ENCODE peak calls at places on chromosomes 2 and 18, in seven cellular contexts. Q is effector memory CD4-positive, alpha-beta T cell; L is mesenchymal stem cell; H is K562; A is heart left ventricle; C is colonic mucosa; M is IMR-90. V is an unnamed sample.
A peak's percentile ranks its signal among the peaks of the same experiment; 100 is the strongest.

GRCh38 chr2:42799881-42800280 is 7.5 kb upstream of the HAAO start:
- DNase-seq in C (no peak), M (peak; percentile 54), H (no peak), Q (no peak), L (peak; percentile 57), A (no peak), V (no peak)

GRCh38 chr2:187329586-187329985 is 118.5 kb downstream of the CALCRL start:
- DNase-seq in C (no peak), M (no peak), A (no peak), Q (no peak), H (no peak), L (no peak), V (no peak)

GRCh38 chr2:37688771-37689468 is 17.5 kb upstream of the CDC42EP3 start:
- DNase-seq in L (peak; percentile 84), A (peak; percentile 30), H (no peak), C (no peak), M (peak; percentile 91), Q (no peak), V (no peak)

GRCh38 chr2:218028562-218029348 is 26.0 kb upstream of the TNS1 start:
- DNase-seq in C (no peak), H (no peak), M (no peak), Q (no peak), A (peak; percentile 31), L (no peak), V (peak; percentile 12)

GRCh38 chr2:45651415-45652089 is at the start of gene PRKCE:
- DNase-seq in H (no peak), M (no peak), A (peak; percentile 69), C (peak; percentile 75), Q (no peak), L (peak; percentile 48), V (peak; percentile 13)

GRCh38 chr2:71464389-71464788 is 11.0 kb downstream of the DYSF start:
- DNase-seq in Q (no peak), L (no peak), C (no peak), H (no peak), M (no peak), A (no peak), V (no peak)

GRCh38 chr18:79884963-79885728 is 66.3 kb downstream of the SLC66A2 start:
- DNase-seq in H (no peak), Q (no peak), A (peak; percentile 23), L (no peak), M (no peak), C (no peak), V (no peak)

GRCh38 chr2:54208364-54209240 is 47.4 kb downstream of the TSPYL6 start:
- DNase-seq in C (no peak), Q (no peak), A (no peak), M (peak; percentile 71), H (no peak), L (peak; percentile 49), V (no peak)

GRCh38 chr2:53490659-53491058 is 276.9 kb upstream of the CHAC2 start:
- DNase-seq in A (peak; percentile 51), M (peak; percentile 85), L (peak; percentile 64), C (no peak), Q (no peak), H (no peak), V (no peak)

GRCh38 chr2:91477731-91478672 is 2786.5 kb downstream of the RPIA start:
- DNase-seq in C (no peak), H (peak; percentile 16), Q (peak; percentile 24), L (peak; percentile 27), M (no peak), A (peak; percentile 25), V (no peak)

GRCh38 chr2:173978447-173978846 is 13.3 kb upstream of the SP3 start:
- DNase-seq in A (no peak), H (no peak), Q (no peak), M (peak; percentile 36), L (no peak), C (no peak), V (no peak)

GRCh38 chr2:5453648-5454390 is 238.4 kb upstream of the SOX11 start:
- DNase-seq in A (no peak), H (no peak), L (peak; percentile 67), M (peak; percentile 31), C (no peak), Q (no peak), V (no peak)

GRCh38 chr2:33510589-33510968 is 34.1 kb downstream of the RASGRP3 start:
- DNase-seq in L (peak; percentile 84), C (no peak), Q (no peak), M (peak; percentile 81), A (no peak), H (no peak), V (no peak)

GRCh38 chr2:118800736-118801135 is 46.7 kb downstream of the EN1 start:
- DNase-seq in C (no peak), Q (no peak), M (no peak), A (no peak), L (no peak), H (no peak), V (no peak)

GRCh38 chr18:22831441-22831904 is 101.7 kb upstream of the RBBP8 start:
- DNase-seq in L (peak; percentile 71), H (no peak), M (peak; percentile 91), C (peak; percentile 67), Q (no peak), A (no peak), V (no peak)

GRCh38 chr2:72924353-72925240 is 7.3 kb downstream of the EMX1 start:
- DNase-seq in A (no peak), L (no peak), M (no peak), H (no peak), Q (no peak), C (no peak), V (no peak)

GRCh38 chr2:26251893-26252292 is 7.2 kb downstream of the HADHB start:
- DNase-seq in Q (no peak), C (no peak), L (no peak), H (no peak), A (peak; percentile 81), M (peak; percentile 31), V (no peak)

GRCh38 chr2:213246665-213247281 is 37.5 kb upstream of the SPAG16 start:
- DNase-seq in L (peak; percentile 56), C (peak; percentile 46), M (peak; percentile 64), Q (no peak), H (peak; percentile 51), A (no peak), V (peak; percentile 57)

GRCh38 chr2:102764083-102764482 is 2.3 kb downstream of the TMEM182 start:
- DNase-seq in M (peak; percentile 20), H (no peak), L (no peak), Q (no peak), C (no peak), A (no peak), V (no peak)

GRCh38 chr2:136112317-136112891 is 5.5 kb downstream of the CXCR4 start:
- DNase-seq in A (no peak), Q (no peak), H (no peak), C (no peak), M (no peak), L (no peak), V (no peak)

GRCh38 chr2:74191596-74192380 is 6.6 kb upstream of the MTHFD2 start:
- DNase-seq in Q (no peak), H (no peak), L (no peak), M (no peak), C (no peak), A (no peak), V (no peak)

GRCh38 chr2:74183878-74184277 is 5.2 kb upstream of the MOB1A start:
- DNase-seq in H (no peak), C (no peak), L (no peak), Q (no peak), A (no peak), M (no peak), V (no peak)

GRCh38 chr2:74188696-74189095 is 9.7 kb upstream of the MTHFD2 start:
- DNase-seq in H (no peak), M (no peak), Q (no peak), A (no peak), L (no peak), C (no peak), V (no peak)

GRCh38 chr2:74186038-74186437 is 7.4 kb upstream of the MOB1A start:
- DNase-seq in H (peak; percentile 89), A (peak; percentile 39), C (no peak), L (no peak), Q (no peak), M (no peak), V (peak; percentile 29)

GRCh38 chr2:74188018-74188601 is 9.4 kb upstream of the MOB1A start:
- DNase-seq in L (peak; percentile 41), Q (no peak), A (no peak), M (peak; percentile 90), C (no peak), H (no peak), V (no peak)
- H3K4me3 ChIP-seq in L (no peak overlapping the region), Q (no peak overlapping the region), A (no peak overlapping the region), M (no peak overlapping the region), C (no peak overlapping the region), H (no peak overlapping the region), V (no peak overlapping the region)

DNA sequence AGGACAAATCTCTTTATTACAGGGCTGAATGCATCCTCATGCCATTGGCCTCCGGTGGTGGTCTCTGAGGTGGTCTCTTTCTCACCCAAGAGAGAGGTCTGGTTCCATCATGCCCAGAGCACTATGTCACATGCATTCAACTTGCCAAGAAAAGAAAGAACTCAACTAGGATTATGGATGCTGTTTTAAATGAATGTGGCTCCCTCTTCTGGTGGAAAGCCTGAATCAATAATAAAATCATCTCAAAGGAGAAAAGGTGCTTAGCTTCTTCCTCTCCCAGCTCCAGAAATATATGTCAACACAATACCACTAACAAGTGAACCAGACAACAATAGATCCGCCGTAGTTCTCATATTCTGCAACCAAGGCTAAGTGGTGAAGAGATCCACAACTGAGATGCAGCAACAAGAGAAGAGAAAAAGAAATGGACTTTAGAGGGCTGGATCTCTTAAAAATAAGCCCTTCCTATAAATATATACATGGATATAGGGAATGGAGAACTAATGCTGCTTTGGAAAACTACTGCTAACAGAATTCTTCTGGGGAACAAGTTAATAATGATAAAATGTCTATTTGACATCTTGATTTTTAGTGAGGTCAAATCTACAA is 396.8 kb downstream of the NCKAP5 start:
- DNase-seq in L (peak; percentile 65), H (peak; percentile 51), C (peak; percentile 23), A (no peak), Q (no peak), M (peak; percentile 74), V (no peak)
- H3K4me1 ChIP-seq in L (no peaks in the 10 kb centered on the region), H (no peaks in the 10 kb centered on the region), C (no peaks in the 10 kb centered on the region), A (no peaks in the 10 kb centered on the region), Q (no peaks in the 10 kb centered on the region), M (peaks cover 11% of the 10 kb centered on the region), V (no peaks in the 10 kb centered on the region)

DNA sequence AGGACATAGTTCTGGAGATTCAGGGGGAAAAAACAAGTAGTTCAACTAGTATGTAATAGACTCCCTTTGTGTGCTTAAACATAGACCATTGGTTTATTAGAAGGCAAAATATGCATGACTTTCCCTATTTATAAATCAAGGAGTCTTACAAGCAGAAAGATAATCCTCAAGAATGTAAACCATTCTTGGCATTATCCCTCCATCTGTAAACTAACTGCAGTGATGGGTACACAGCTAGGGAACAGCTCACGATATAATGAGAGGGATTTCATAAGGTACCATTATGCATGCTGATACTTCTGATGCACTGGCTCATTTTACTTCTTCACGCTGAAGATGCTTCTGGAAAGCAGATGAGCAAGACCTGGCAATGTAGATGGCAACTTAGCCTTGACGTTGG is 878 bp downstream of the FBXO15 start:
- DNase-seq in L (peak; percentile 62), M (peak; percentile 92), C (no peak), H (no peak), A (no peak), Q (no peak), V (no peak)
- H3K4me3 ChIP-seq in L (no peak overlapping the region), M (peak overlapping the region; percentile 56), C (no peak overlapping the region), H (no peak overlapping the region), A (no peak overlapping the region), Q (peak overlapping the region; percentile 82), V (peak overlapping the region; percentile 98)

DNA sequence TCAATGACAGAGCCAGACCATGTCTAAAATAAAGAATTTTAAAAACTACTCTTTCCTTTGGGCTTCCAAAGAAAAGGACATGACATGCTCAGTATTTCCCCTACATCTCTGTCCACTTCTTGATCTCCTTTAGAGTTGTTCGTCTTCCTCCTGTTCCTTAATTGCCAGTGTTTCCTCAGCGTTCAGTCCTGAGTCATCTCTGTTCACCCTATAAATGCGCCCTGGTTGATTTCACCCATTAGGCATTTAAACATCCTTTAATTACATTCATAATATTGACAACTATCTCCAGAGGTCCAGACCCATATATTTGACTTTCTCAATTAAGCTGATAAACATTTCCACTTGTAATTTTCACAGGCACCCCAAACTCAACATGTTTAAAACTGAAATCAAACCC is 64.0 kb downstream of the AAK1 start:
- DNase-seq in M (no peak), L (no peak), H (no peak), C (no peak), A (no peak), Q (no peak), V (no peak)
- H3K4me1 ChIP-seq in M (peaks cover 20% of the 10 kb centered on the region), L (peaks cover 24% of the 10 kb centered on the region), H (peaks cover 24% of the 10 kb centered on the region), C (no peaks in the 10 kb centered on the region), A (peaks cover 95% of the 10 kb centered on the region), Q (peaks cover 27% of the 10 kb centered on the region), V (peaks cover 82% of the 10 kb centered on the region)

V was measured in CD8-positive, alpha-beta memory T cell.